ENCODE peak calls at places on chromosomes 5 and 9, in six cellular contexts. One of them, this sample, is unnamed.

GRCh38 chr9:15468113-15468512 is 42.7 kb downstream of the PSIP1 start:
- DNase-seq in Calu3: no peak
- DNase-seq in progenitor cell of endocrine pancreas: no peak
- DNase-seq in bronchial epithelial cell: no peak
- DNase-seq in Peyer's patch: no peak
- DNase-seq in cardiac fibroblast: no peak
- DNase-seq in this sample: no peak

GRCh38 chr9:135468866-135469521 is 10.6 kb upstream of the PPP1R26 start:
- DNase-seq in Calu3: peak
- DNase-seq in progenitor cell of endocrine pancreas: no peak
- DNase-seq in bronchial epithelial cell: peak
- DNase-seq in Peyer's patch: no peak
- DNase-seq in cardiac fibroblast: peak
- DNase-seq in this sample: no peak

GRCh38 chr9:89428901-89429890 is 68.7 kb downstream of the SEMA4D start:
- DNase-seq in Calu3: no peak
- DNase-seq in progenitor cell of endocrine pancreas: no peak
- DNase-seq in bronchial epithelial cell: no peak
- DNase-seq in Peyer's patch: peak
- DNase-seq in cardiac fibroblast: no peak
- DNase-seq in this sample: no peak

GRCh38 chr5:55593115-55593472 is 58.3 kb upstream of the PLPP1 start:
- DNase-seq in Calu3: no peak
- DNase-seq in progenitor cell of endocrine pancreas: no peak
- DNase-seq in bronchial epithelial cell: peak
- DNase-seq in Peyer's patch: no peak
- DNase-seq in cardiac fibroblast: no peak
- DNase-seq in this sample: no peak

GRCh38 chr9:97397220-97397619 is 14.7 kb upstream of the TDRD7 start:
- DNase-seq in Calu3: no peak
- DNase-seq in progenitor cell of endocrine pancreas: no peak
- DNase-seq in bronchial epithelial cell: peak
- DNase-seq in Peyer's patch: no peak
- DNase-seq in cardiac fibroblast: no peak
- DNase-seq in this sample: no peak

GRCh38 chr5:55936100-55936693 is 58.6 kb downstream of the IL6ST start:
- DNase-seq in Calu3: peak
- DNase-seq in progenitor cell of endocrine pancreas: peak
- DNase-seq in bronchial epithelial cell: peak
- DNase-seq in Peyer's patch: peak
- DNase-seq in cardiac fibroblast: peak
- DNase-seq in this sample: peak

GRCh38 chr9:81776390-81776789 is 87.0 kb upstream of the TLE1 start:
- DNase-seq in Calu3: no peak
- DNase-seq in progenitor cell of endocrine pancreas: no peak
- DNase-seq in bronchial epithelial cell: no peak
- DNase-seq in Peyer's patch: no peak
- DNase-seq in cardiac fibroblast: no peak
- DNase-seq in this sample: no peak

GRCh38 chr5:10626473-10627013 is 62.7 kb downstream of the ANKRD33B start:
- DNase-seq in Calu3: no peak
- DNase-seq in progenitor cell of endocrine pancreas: no peak
- DNase-seq in bronchial epithelial cell: no peak
- DNase-seq in Peyer's patch: no peak
- DNase-seq in cardiac fibroblast: peak
- DNase-seq in this sample: no peak

GRCh38 chr9:82810902-82811301 is 252.0 kb downstream of the RASEF start:
- DNase-seq in Calu3: peak
- DNase-seq in progenitor cell of endocrine pancreas: no peak
- DNase-seq in bronchial epithelial cell: peak
- DNase-seq in Peyer's patch: no peak
- DNase-seq in cardiac fibroblast: no peak
- DNase-seq in this sample: no peak

GRCh38 chr9:106929471-106930198 is 66.7 kb downstream of the ZNF462 start:
- DNase-seq in Calu3: no peak
- DNase-seq in progenitor cell of endocrine pancreas: no peak
- DNase-seq in bronchial epithelial cell: no peak
- DNase-seq in Peyer's patch: no peak
- DNase-seq in cardiac fibroblast: peak
- DNase-seq in this sample: no peak

GRCh38 chr9:136578620-136578914 is 32.7 kb upstream of the NOTCH1 start:
- DNase-seq in Calu3: no peak
- DNase-seq in progenitor cell of endocrine pancreas: no peak
- DNase-seq in bronchial epithelial cell: no peak
- DNase-seq in Peyer's patch: no peak
- DNase-seq in cardiac fibroblast: no peak
- DNase-seq in this sample: no peak

GRCh38 chr9:92406506-92406905 is 2.1 kb upstream of the OGN start:
- DNase-seq in Calu3: no peak
- DNase-seq in progenitor cell of endocrine pancreas: no peak
- DNase-seq in bronchial epithelial cell: no peak
- DNase-seq in Peyer's patch: peak
- DNase-seq in cardiac fibroblast: peak
- DNase-seq in this sample: no peak

GRCh38 chr5:133819977-133820471 is 148.4 kb downstream of the C5orf15 start:
- DNase-seq in Calu3: no peak
- DNase-seq in progenitor cell of endocrine pancreas: no peak
- DNase-seq in bronchial epithelial cell: no peak
- DNase-seq in Peyer's patch: no peak
- DNase-seq in cardiac fibroblast: no peak
- DNase-seq in this sample: no peak

GRCh38 chr9:130417602-130418001 is 27.2 kb upstream of the ASS1 start:
- DNase-seq in Calu3: no peak
- DNase-seq in progenitor cell of endocrine pancreas: no peak
- DNase-seq in bronchial epithelial cell: no peak
- DNase-seq in Peyer's patch: no peak
- DNase-seq in cardiac fibroblast: no peak
- DNase-seq in this sample: no peak

GRCh38 chr5:33755216-33755615 is 136.6 kb downstream of the ADAMTS12 start:
- DNase-seq in Calu3: no peak
- DNase-seq in progenitor cell of endocrine pancreas: no peak
- DNase-seq in bronchial epithelial cell: no peak
- DNase-seq in Peyer's patch: no peak
- DNase-seq in cardiac fibroblast: peak
- DNase-seq in this sample: no peak

GRCh38 chr9:20620658-20621552 is 1.4 kb downstream of the MLLT3 start:
- DNase-seq in Calu3: peak
- DNase-seq in progenitor cell of endocrine pancreas: peak
- DNase-seq in bronchial epithelial cell: no peak
- DNase-seq in Peyer's patch: peak
- DNase-seq in cardiac fibroblast: peak
- DNase-seq in this sample: peak

GRCh38 chr5:109315245-109315644 is 94.5 kb downstream of the PJA2 start:
- DNase-seq in Calu3: no peak
- DNase-seq in progenitor cell of endocrine pancreas: no peak
- DNase-seq in bronchial epithelial cell: no peak
- DNase-seq in Peyer's patch: no peak
- DNase-seq in cardiac fibroblast: no peak
- DNase-seq in this sample: no peak

GRCh38 chr9:93009337-93010015 is 49.0 kb upstream of the SUSD3 start:
- DNase-seq in Calu3: no peak
- DNase-seq in progenitor cell of endocrine pancreas: no peak
- DNase-seq in bronchial epithelial cell: no peak
- DNase-seq in Peyer's patch: no peak
- DNase-seq in cardiac fibroblast: no peak
- DNase-seq in this sample: no peak

GRCh38 chr5:157866536-157866935 is 7.6 kb upstream of the CLINT1 start:
- DNase-seq in Calu3: no peak
- DNase-seq in progenitor cell of endocrine pancreas: no peak
- DNase-seq in bronchial epithelial cell: no peak
- DNase-seq in Peyer's patch: no peak
- DNase-seq in cardiac fibroblast: no peak
- DNase-seq in this sample: no peak

GRCh38 chr5:157865844-157866243 is 6.9 kb upstream of the CLINT1 start:
- DNase-seq in Calu3: no peak
- DNase-seq in progenitor cell of endocrine pancreas: no peak
- DNase-seq in bronchial epithelial cell: peak
- DNase-seq in Peyer's patch: no peak
- DNase-seq in cardiac fibroblast: no peak
- DNase-seq in this sample: no peak

GRCh38 chr5:157874861-157875260 is 15.9 kb upstream of the CLINT1 start:
- DNase-seq in Calu3: no peak
- DNase-seq in progenitor cell of endocrine pancreas: no peak
- DNase-seq in bronchial epithelial cell: no peak
- DNase-seq in Peyer's patch: no peak
- DNase-seq in cardiac fibroblast: no peak
- DNase-seq in this sample: no peak

GRCh38 chr5:157867736-157868135 is 8.8 kb upstream of the CLINT1 start:
- DNase-seq in Calu3: no peak
- DNase-seq in progenitor cell of endocrine pancreas: no peak
- DNase-seq in bronchial epithelial cell: no peak
- DNase-seq in Peyer's patch: no peak
- DNase-seq in cardiac fibroblast: no peak
- DNase-seq in this sample: no peak

GRCh38 chr5:157870837-157871834 is 12.2 kb upstream of the CLINT1 start:
- DNase-seq in Calu3: peak
- DNase-seq in progenitor cell of endocrine pancreas: no peak
- DNase-seq in bronchial epithelial cell: peak
- DNase-seq in Peyer's patch: no peak
- DNase-seq in cardiac fibroblast: peak
- DNase-seq in this sample: no peak
- TF ChIP-seq CTCF in Calu3: no peak
- TF ChIP-seq CTCF in progenitor cell of endocrine pancreas: no peak
- TF ChIP-seq CTCF in bronchial epithelial cell: no peak
- TF ChIP-seq CTCF in Peyer's patch: no peak
- TF ChIP-seq CTCF in cardiac fibroblast: no peak
- TF ChIP-seq CTCF in this sample: no peak

GRCh38 chr5:163915481-163915961 is 410.1 kb downstream of the MAT2B start:
- DNase-seq in Calu3: peak
- DNase-seq in progenitor cell of endocrine pancreas: no peak
- DNase-seq in bronchial epithelial cell: peak
- DNase-seq in Peyer's patch: peak
- DNase-seq in cardiac fibroblast: peak
- DNase-seq in this sample: no peak

GRCh38 chr5:163914911-163915310 is 409.5 kb downstream of the MAT2B start:
- DNase-seq in Calu3: peak
- DNase-seq in progenitor cell of endocrine pancreas: no peak
- DNase-seq in bronchial epithelial cell: peak
- DNase-seq in Peyer's patch: peak
- DNase-seq in cardiac fibroblast: no peak
- DNase-seq in this sample: no peak

GRCh38 chr5:163912023-163912422 is 406.6 kb downstream of the MAT2B start:
- DNase-seq in Calu3: no peak
- DNase-seq in progenitor cell of endocrine pancreas: no peak
- DNase-seq in bronchial epithelial cell: no peak
- DNase-seq in Peyer's patch: no peak
- DNase-seq in cardiac fibroblast: no peak
- DNase-seq in this sample: no peak

GRCh38 chr5:163916376-163916775 is 411.0 kb downstream of the MAT2B start:
- DNase-seq in Calu3: no peak
- DNase-seq in progenitor cell of endocrine pancreas: no peak
- DNase-seq in bronchial epithelial cell: peak
- DNase-seq in Peyer's patch: peak
- DNase-seq in cardiac fibroblast: peak
- DNase-seq in this sample: no peak

GRCh38 chr5:163913548-163913947 is 408.1 kb downstream of the MAT2B start:
- DNase-seq in Calu3: no peak
- DNase-seq in progenitor cell of endocrine pancreas: no peak
- DNase-seq in bronchial epithelial cell: no peak
- DNase-seq in Peyer's patch: no peak
- DNase-seq in cardiac fibroblast: peak
- DNase-seq in this sample: no peak
- TF ChIP-seq CTCF in Calu3: no peak
- TF ChIP-seq CTCF in progenitor cell of endocrine pancreas: no peak
- TF ChIP-seq CTCF in bronchial epithelial cell: no peak
- TF ChIP-seq CTCF in Peyer's patch: peak
- TF ChIP-seq CTCF in cardiac fibroblast: peak
- TF ChIP-seq CTCF in this sample: no peak

GRCh38 chr5:150515446-150515845 is 7.5 kb downstream of the NDST1 start:
- DNase-seq in Calu3: no peak
- DNase-seq in progenitor cell of endocrine pancreas: no peak
- DNase-seq in bronchial epithelial cell: no peak
- DNase-seq in Peyer's patch: no peak
- DNase-seq in cardiac fibroblast: peak
- DNase-seq in this sample: no peak

GRCh38 chr5:150511641-150512367 is 3.9 kb downstream of the NDST1 start:
- DNase-seq in Calu3: peak
- DNase-seq in progenitor cell of endocrine pancreas: no peak
- DNase-seq in bronchial epithelial cell: peak
- DNase-seq in Peyer's patch: no peak
- DNase-seq in cardiac fibroblast: peak
- DNase-seq in this sample: no peak

GRCh38 chr5:150514708-150515211 is 6.8 kb downstream of the NDST1 start:
- DNase-seq in Calu3: peak
- DNase-seq in progenitor cell of endocrine pancreas: no peak
- DNase-seq in bronchial epithelial cell: peak
- DNase-seq in Peyer's patch: no peak
- DNase-seq in cardiac fibroblast: peak
- DNase-seq in this sample: no peak

GRCh38 chr5:150512368-150512747 is 4.4 kb downstream of the NDST1 start:
- DNase-seq in Calu3: no peak
- DNase-seq in progenitor cell of endocrine pancreas: no peak
- DNase-seq in bronchial epithelial cell: no peak
- DNase-seq in Peyer's patch: no peak
- DNase-seq in cardiac fibroblast: peak
- DNase-seq in this sample: no peak

DNA sequence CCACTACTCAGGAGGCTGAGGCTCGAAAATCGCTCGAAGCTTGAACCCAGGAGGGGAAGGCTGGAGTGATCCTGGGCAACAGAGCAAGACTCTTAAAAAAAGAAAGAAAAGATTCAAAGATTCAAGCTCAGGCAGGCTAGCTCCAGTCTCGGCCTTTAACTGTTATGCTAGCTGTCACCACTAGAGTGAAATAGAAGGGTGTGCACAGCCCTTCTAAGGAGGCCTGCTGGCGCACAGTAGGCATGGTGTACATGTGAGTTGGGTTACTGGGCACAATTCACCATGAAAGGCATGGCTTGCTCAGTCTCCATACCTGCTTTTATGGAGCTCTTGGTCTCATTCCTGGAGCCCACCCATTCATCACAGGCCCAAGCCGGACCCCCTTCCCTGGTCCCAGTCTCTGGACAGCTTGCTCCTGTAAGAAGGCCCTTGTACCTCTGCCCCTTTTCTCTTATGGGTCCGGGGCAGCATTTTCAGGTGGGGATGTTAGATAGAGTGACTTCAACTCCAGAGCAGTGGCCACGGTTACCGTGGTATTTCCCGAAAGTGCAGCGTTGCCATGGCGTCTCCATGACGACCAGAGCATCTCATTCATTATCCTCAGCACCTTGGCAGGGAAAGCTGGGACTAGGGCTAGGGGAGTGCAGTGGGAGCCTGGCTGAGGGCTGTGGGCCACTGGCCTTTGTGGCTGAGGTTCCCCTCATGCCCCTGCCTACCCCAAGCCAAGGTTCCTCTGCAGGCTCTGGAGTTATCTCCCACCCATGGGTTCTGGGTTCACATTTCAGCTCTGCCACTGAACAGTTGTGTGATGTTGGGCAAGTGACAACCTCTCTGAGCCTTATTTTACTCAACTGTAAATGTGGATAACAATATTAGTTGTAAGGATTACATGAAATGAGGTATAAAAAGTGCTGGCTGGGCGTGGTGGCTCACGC is 5.7 kb downstream of the NDST1 start:
- DNase-seq in Calu3: no peak
- DNase-seq in progenitor cell of endocrine pancreas: no peak
- DNase-seq in bronchial epithelial cell: no peak
- DNase-seq in Peyer's patch: no peak
- DNase-seq in cardiac fibroblast: no peak
- DNase-seq in this sample: no peak
- TF ChIP-seq CTCF in Calu3: no peak
- TF ChIP-seq CTCF in progenitor cell of endocrine pancreas: peak
- TF ChIP-seq CTCF in bronchial epithelial cell: peak
- TF ChIP-seq CTCF in Peyer's patch: peak
- TF ChIP-seq CTCF in cardiac fibroblast: peak
- TF ChIP-seq CTCF in this sample: no peak

GRCh38 chr5:169577966-169578365 is 5.6 kb upstream of the SPDL1 start:
- DNase-seq in Calu3: no peak
- DNase-seq in progenitor cell of endocrine pancreas: no peak
- DNase-seq in bronchial epithelial cell: no peak
- DNase-seq in Peyer's patch: no peak
- DNase-seq in cardiac fibroblast: peak
- DNase-seq in this sample: no peak
- TF ChIP-seq CTCF in Calu3: no peak
- TF ChIP-seq CTCF in progenitor cell of endocrine pancreas: peak
- TF ChIP-seq CTCF in bronchial epithelial cell: peak
- TF ChIP-seq CTCF in Peyer's patch: peak
- TF ChIP-seq CTCF in cardiac fibroblast: peak
- TF ChIP-seq CTCF in this sample: no peak

This sample was measured in natural killer cell.